ENCODE peak calls at places on chromosomes 11 and 22, in four cellular contexts. Z is NB4, W is HFF-Myc, N is heart right ventricle. G is an unnamed sample.

GRCh38 chr11:132052904-132053303 is 682.5 kb downstream of the NTM start:
- DNase-seq in Z (no peak), W (no peak), N (no peak), G (no peak)

GRCh38 chr22:33049125-33049729 is 9.0 kb downstream of the SYN3 start:
- DNase-seq in Z (peak; percentile 72), W (peak; percentile 43), N (peak; percentile 60), G (peak; percentile 44)

GRCh38 chr11:12802418-12803085 is 128.3 kb downstream of the TEAD1 start:
- DNase-seq in Z (no peak), W (peak; percentile 54), N (peak; percentile 34), G (peak; percentile 97)

GRCh38 chr11:75583710-75584658 is 21.9 kb downstream of the SERPINH1 start:
- DNase-seq in Z (peak; percentile 75), W (no peak), N (peak; percentile 78), G (no peak)

GRCh38 chr11:83151274-83151977 is 5.5 kb upstream of the PCF11 start:
- DNase-seq in Z (no peak), W (no peak), N (no peak), G (no peak)

GRCh38 chr22:43919106-43919965 is 4.3 kb upstream of the PNPLA3 start:
- DNase-seq in Z (no peak), W (no peak), N (no peak), G (no peak)

GRCh38 chr11:100932474-100933100 is 197.0 kb downstream of the PGR start:
- DNase-seq in Z (peak; percentile 16), W (peak; percentile 27), N (no peak), G (peak; percentile 26)

GRCh38 chr22:22666307-22667091 is 22.1 kb downstream of the GGTLC2 start:
- DNase-seq in Z (peak; percentile 37), W (no peak), N (no peak), G (no peak)

GRCh38 chr22:33166206-33166605 is 108.0 kb upstream of the SYN3 start:
- DNase-seq in Z (peak; percentile 12), W (no peak), N (no peak), G (no peak)

GRCh38 chr22:43001271-43002197 is 13.4 kb downstream of the PACSIN2 start:
- DNase-seq in Z (peak; percentile 57), W (no peak), N (no peak), G (no peak)

GRCh38 chr11:97814325-97814959 is 1206.3 kb upstream of the CNTN5 start:
- DNase-seq in Z (no peak), W (no peak), N (no peak), G (no peak)

GRCh38 chr11:126443120-126443519 is 87.6 kb downstream of the ST3GAL4 start:
- DNase-seq in Z (no peak), W (no peak), N (no peak), G (no peak)

GRCh38 chr11:128045094-128045725 is 542.1 kb downstream of the ETS1 start:
- DNase-seq in Z (peak; percentile 55), W (no peak), N (no peak), G (no peak)

GRCh38 chr22:23137905-23138520 is 3.8 kb downstream of the RSPH14 start:
- DNase-seq in Z (peak; percentile 82), W (no peak), N (no peak), G (no peak)

GRCh38 chr22:37166675-37167066 is 17.0 kb upstream of the IL2RB start:
- DNase-seq in Z (peak; percentile 80), W (no peak), N (peak; percentile 90), G (no peak)

GRCh38 chr11:69943066-69943465 is 123.8 kb upstream of the FGF3 start:
- DNase-seq in Z (no peak), W (no peak), N (no peak), G (peak; percentile 31)

GRCh38 chr22:24107668-24108067 is 73.6 kb upstream of the SUSD2 start:
- DNase-seq in Z (no peak), W (peak; percentile 36), N (peak; percentile 83), G (no peak)

G was measured in HCT116.